ENCODE peak calls at places on chromosome 18, in nine cellular contexts. D, R, C, Z, P, X, H, T and I are unnamed samples.

GRCh38 chr18:25896178-25896780 is 194.1 kb downstream of the SS18 start:
- DNase-seq in Z (peak), D (peak), X (peak), R (peak), H (peak), T (peak), P (peak), C (no peak), I (peak)

GRCh38 chr18:267688-268552 is at the start of gene THOC1:
- DNase-seq in D (peak), X (peak), R (peak), Z (peak), P (peak), T (peak), C (peak), H (peak), I (peak)

GRCh38 chr18:48548921-48549320 is 10.1 kb downstream of the CTIF start:
- DNase-seq in D (no peak), H (no peak), X (no peak), C (no peak), Z (no peak), P (no peak), R (no peak), T (no peak), I (no peak)

GRCh38 chr18:61595615-61596014 is 262.4 kb downstream of the CDH20 start:
- DNase-seq in P (peak), T (no peak), H (no peak), D (no peak), C (no peak), R (no peak), Z (no peak), X (no peak), I (no peak)

GRCh38 chr18:67243799-67244587 is 272.5 kb downstream of the DSEL start:
- DNase-seq in C (no peak), H (peak), X (no peak), D (no peak), Z (peak), P (no peak), R (no peak), T (no peak), I (no peak)

GRCh38 chr18:74303936-74304335 is 11.7 kb upstream of the C18orf63 start:
- DNase-seq in H (peak), T (no peak), P (no peak), D (peak), Z (peak), C (peak), R (no peak), X (peak), I (no peak)

GRCh38 chr18:46262856-46263255 is 158.7 kb downstream of the HAUS1 start:
- DNase-seq in Z (no peak), R (no peak), H (no peak), T (no peak), X (peak), C (no peak), D (no peak), P (no peak), I (no peak)

GRCh38 chr18:62325806-62326645 is 916 bp downstream of the TNFRSF11A start:
- DNase-seq in C (no peak), R (peak), T (no peak), X (peak), P (no peak), Z (no peak), D (no peak), H (peak), I (no peak)

GRCh38 chr18:39421319-39421718 is 1855.7 kb upstream of the CELF4 start:
- DNase-seq in T (no peak), X (no peak), H (peak), D (no peak), Z (no peak), R (no peak), C (no peak), P (no peak), I (no peak)

GRCh38 chr18:8389391-8390340 is 219.6 kb upstream of the RAB12 start:
- DNase-seq in C (peak), Z (peak), R (peak), P (peak), X (peak), H (peak), T (peak), D (peak), I (peak)

GRCh38 chr18:55665506-55665905 is 77.5 kb upstream of the TCF4 start:
- DNase-seq in D (no peak), H (no peak), P (no peak), X (no peak), C (no peak), T (no peak), R (no peak), Z (no peak), I (no peak)

GRCh38 chr18:24544141-24544498 is 83.7 kb downstream of the HRH4 start:
- DNase-seq in D (no peak), X (peak), Z (peak), R (peak), P (peak), H (peak), C (no peak), T (no peak), I (peak)

GRCh38 chr18:11497585-11497984 is 111.8 kb upstream of the SLC35G4 start:
- DNase-seq in D (peak), C (no peak), P (no peak), R (no peak), H (peak), T (no peak), Z (peak), X (no peak), I (no peak)